ENCODE peak calls at places on chromosomes 6 and 20, in eight cellular contexts. E is neural progenitor cell, C is keratinocyte, Y is fibroblast of lung, U is HCT116, Z is GM23248, W is mammary epithelial cell, T is GM23338. V is an unnamed sample.

GRCh38 chr6:75930954-75931689 is 141.3 kb downstream of the IMPG1 start:
- DNase-seq in E (no peak), C (no peak), Y (peak; percentile 49), U (no peak), Z (peak; percentile 35), W (no peak), T (no peak), V (peak; percentile 31)

GRCh38 chr6:168194732-168195565 is 115.9 kb upstream of the FRMD1 start:
- DNase-seq in E (no peak), C (no peak), Y (no peak), U (no peak), Z (no peak), W (no peak), T (no peak), V (no peak)

GRCh38 chr6:160247457-160247883 is 11.2 kb downstream of the SLC22A2 start:
- DNase-seq in E (no peak), C (no peak), Y (peak; percentile 41), U (no peak), Z (no peak), W (no peak), T (no peak), V (no peak)

GRCh38 chr6:13600036-13600435 is 15.1 kb upstream of the NOL7 start:
- DNase-seq in E (no peak), C (no peak), Y (peak; percentile 65), U (no peak), Z (no peak), W (no peak), T (no peak), V (peak; percentile 49)

GRCh38 chr6:18446771-18447170 is 59.6 kb downstream of the RNF144B start:
- DNase-seq in E (no peak), C (no peak), Y (no peak), U (no peak), Z (no peak), W (no peak), T (no peak), V (no peak)

GRCh38 chr6:63740709-63741108 is 105.1 kb downstream of the PHF3 start:
- DNase-seq in E (no peak), C (peak; percentile 15), Y (peak; percentile 90), U (peak; percentile 65), Z (peak; percentile 74), W (peak; percentile 84), T (no peak), V (peak; percentile 89)

GRCh38 chr20:36881331-36881730 is 5.4 kb downstream of the TLDC2 start:
- DNase-seq in E (no peak), C (no peak), Y (no peak), U (no peak), Z (no peak), W (no peak), T (no peak), V (no peak)

GRCh38 chr6:33801611-33802010 is 2.2 kb downstream of the MLN start:
- DNase-seq in E (no peak), C (no peak), Y (no peak), U (no peak), Z (no peak), W (no peak), T (no peak), V (no peak)

GRCh38 chr6:56933650-56934049 is 21.3 kb upstream of the BEND6 start:
- DNase-seq in E (no peak), C (no peak), Y (peak; percentile 54), U (no peak), Z (no peak), W (no peak), T (no peak), V (peak; percentile 32)

GRCh38 chr6:29793036-29793356 is 34.6 kb upstream of the HLA-G start:
- DNase-seq in E (no peak), C (no peak), Y (no peak), U (no peak), Z (no peak), W (no peak), T (no peak), V (no peak)
- H3K4me3 ChIP-seq in E (peak overlapping the region; percentile 63), C (no peak overlapping the region), Y (peak overlapping the region; percentile 53), U (no peak overlapping the region), Z (peak overlapping the region; percentile 71), W (peak overlapping the region; percentile 81), T (peak overlapping the region; percentile 87), V (no peak overlapping the region)

DNA sequence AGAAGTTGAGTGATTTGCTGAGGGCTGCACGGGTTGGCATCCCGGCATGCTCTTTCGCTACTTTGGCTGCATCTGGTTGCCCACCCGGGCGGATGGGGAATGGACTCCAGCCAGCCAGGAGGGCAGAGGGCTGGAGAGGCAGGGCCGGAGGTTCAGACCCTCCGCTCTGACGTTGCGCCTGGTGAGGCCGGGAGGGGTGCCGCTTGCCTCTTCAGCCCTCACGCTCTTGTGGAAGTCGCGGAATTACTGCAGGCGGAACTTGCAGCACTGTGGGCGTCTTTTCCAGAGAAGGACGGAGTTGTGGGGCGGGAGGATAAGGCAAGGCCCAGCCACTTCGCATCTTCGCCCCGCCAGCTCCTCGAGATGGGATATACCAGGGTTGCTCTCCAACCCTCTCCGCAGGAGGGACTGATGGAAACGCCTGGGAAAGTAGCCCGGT is 656 bp downstream of the RTEL1 start:
- DNase-seq in E (no peak), C (no peak), Y (peak; percentile 61), U (no peak), Z (peak; percentile 81), W (no peak), T (no peak), V (peak; percentile 47)
- H3K27ac ChIP-seq in E (no peak overlapping the region), C (peak overlapping the region; percentile 55), Y (peak overlapping the region; percentile 83), U (peak overlapping the region; percentile 73), Z (peak overlapping the region; percentile 75), W (peak overlapping the region; percentile 15), T (no peak overlapping the region), V (peak overlapping the region; percentile 84)

GRCh38 chr6:1382331-1382882 is 7.0 kb upstream of the FOXF2 start:
- DNase-seq in E (no peak), C (no peak), Y (no peak), U (no peak), Z (no peak), W (no peak), T (peak; percentile 70), V (no peak)

GRCh38 chr6:1384549-1385128 is 4.7 kb upstream of the FOXF2 start:
- DNase-seq in E (peak; percentile 35), C (no peak), Y (no peak), U (no peak), Z (no peak), W (no peak), T (peak; percentile 53), V (no peak)

GRCh38 chr6:1382883-1383728 is 6.3 kb upstream of the FOXF2 start:
- DNase-seq in E (peak; percentile 54), C (no peak), Y (no peak), U (no peak), Z (peak; percentile 33), W (no peak), T (peak; percentile 80), V (no peak)

GRCh38 chr6:1385129-1386042 is 4.0 kb upstream of the FOXF2 start:
- DNase-seq in E (peak; percentile 49), C (no peak), Y (no peak), U (no peak), Z (no peak), W (no peak), T (peak; percentile 48), V (no peak)

GRCh38 chr6:1383729-1384548 is 5.4 kb upstream of the FOXF2 start:
- DNase-seq in E (peak; percentile 55), C (no peak), Y (no peak), U (no peak), Z (no peak), W (no peak), T (peak; percentile 71), V (no peak)
- TF ChIP-seq EZH2 in E (peak; percentile 56), C (peak; percentile 72), Y (no peak), U (no peak), Z (no peak), W (no peak), T (peak; percentile 34), V (peak; percentile 54)

GRCh38 chr6:129765008-129765407 is 55.0 kb upstream of the ARHGAP18 start:
- DNase-seq in E (peak; percentile 34), C (no peak), Y (no peak), U (no peak), Z (no peak), W (no peak), T (peak; percentile 4), V (no peak)

GRCh38 chr6:129766959-129767728 is 57.2 kb upstream of the ARHGAP18 start:
- DNase-seq in E (peak; percentile 90), C (no peak), Y (peak; percentile 82), U (no peak), Z (peak; percentile 73), W (peak; percentile 64), T (peak; percentile 77), V (peak; percentile 76)

GRCh38 chr6:129773304-129773703 is 63.3 kb upstream of the ARHGAP18 start:
- DNase-seq in E (no peak), C (no peak), Y (no peak), U (no peak), Z (no peak), W (no peak), T (no peak), V (no peak)

DNA sequence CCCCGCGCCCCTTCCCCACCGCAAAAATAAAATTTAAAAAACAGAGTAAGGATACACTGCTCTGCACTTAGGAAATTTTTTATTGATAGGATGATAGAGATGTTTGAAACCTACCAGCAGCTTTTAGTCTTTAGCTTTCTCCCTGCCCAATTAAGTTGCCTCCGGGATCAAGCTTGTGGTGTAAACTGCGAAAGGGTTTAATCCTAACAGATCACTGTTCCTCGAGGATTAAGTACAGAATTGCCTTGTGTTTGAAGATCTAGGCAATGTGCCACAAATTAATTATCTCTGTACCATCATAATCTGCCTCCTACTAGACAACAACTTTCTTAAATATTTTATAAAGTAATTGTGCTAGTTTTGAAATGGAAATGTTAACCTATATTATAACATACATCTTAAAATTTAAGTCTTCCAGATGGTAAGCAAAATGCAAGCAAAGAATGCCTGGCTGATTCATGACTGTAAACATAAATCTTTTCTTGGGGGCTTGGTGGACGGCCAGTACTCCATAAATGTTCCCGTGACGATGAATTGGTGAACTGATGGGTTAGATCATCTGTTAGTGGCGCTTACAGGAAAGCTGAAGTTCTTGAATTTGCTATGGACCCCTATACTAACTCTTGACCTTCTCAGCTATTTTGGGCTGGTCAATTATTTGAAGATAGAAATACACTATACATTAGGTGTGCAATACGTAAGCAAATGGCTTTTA is 58.0 kb upstream of the ARHGAP18 start:
- DNase-seq in E (peak; percentile 27), C (no peak), Y (no peak), U (no peak), Z (no peak), W (no peak), T (no peak), V (no peak)
- H3K4me3 ChIP-seq in E (peak overlapping the region; percentile 45), C (no peak overlapping the region), Y (peak overlapping the region; percentile 39), U (peak overlapping the region; percentile 51), Z (peak overlapping the region; percentile 78), W (no peak overlapping the region), T (peak overlapping the region; percentile 54), V (peak overlapping the region; percentile 62)

GRCh38 chr20:10666221-10667076 is 7.3 kb downstream of the JAG1 start:
- DNase-seq in E (no peak), C (no peak), Y (no peak), U (no peak), Z (no peak), W (no peak), T (no peak), V (no peak)
- H3K27ac ChIP-seq in E (peak overlapping the region; percentile 90), C (peak overlapping the region; percentile 94), Y (no peak overlapping the region), U (no peak overlapping the region), Z (no peak overlapping the region), W (peak overlapping the region; percentile 87), T (peak overlapping the region; percentile 87), V (peak overlapping the region; percentile 67)